ENCODE peak calls at places on chromosomes 3 and 15, in six cellular contexts. K is esophagus squamous epithelium; O is heart left ventricle; I is gastrocnemius medialis; R is body of pancreas; M is CD4-positive, alpha-beta T cell. V is an unnamed sample.

GRCh38 chr15:70479056-70479455 is 284.3 kb downstream of the UACA start:
- DNase-seq in I (no peak), O (no peak), R (no peak), M (no peak), K (no peak), V (no peak)

GRCh38 chr3:132378846-132379245 is 38.5 kb upstream of the DNAJC13 start:
- DNase-seq in I (no peak), K (no peak), M (no peak), R (no peak), O (no peak), V (no peak)

GRCh38 chr3:50153782-50154475 is 1.2 kb upstream of the SEMA3F start:
- DNase-seq in I (no peak), K (no peak), M (no peak), O (no peak), R (no peak), V (no peak)

GRCh38 chr15:37291920-37292319 is 191.6 kb upstream of the MEIS2 start:
- DNase-seq in R (no peak), I (no peak), O (no peak), M (no peak), K (no peak), V (no peak)

GRCh38 chr3:81716870-81717509 is 44.5 kb downstream of the GBE1 start:
- DNase-seq in K (no peak), O (peak), M (no peak), I (peak), R (peak), V (no peak)

GRCh38 chr15:90883526-90883931 is 775 bp upstream of the FES start:
- DNase-seq in R (no peak), M (no peak), K (no peak), I (peak), O (no peak), V (no peak)

GRCh38 chr3:126941721-126942270 is 41.1 kb upstream of the PLXNA1 start:
- DNase-seq in O (no peak), I (no peak), K (no peak), M (no peak), R (no peak), V (no peak)

GRCh38 chr3:186107148-186108105 is 1.5 kb downstream of the ETV5 start:
- DNase-seq in K (peak), O (peak), R (peak), I (peak), M (peak), V (peak)

GRCh38 chr3:34019158-34019557 is 220.7 kb downstream of the PDCD6IP start:
- DNase-seq in I (no peak), O (no peak), K (no peak), M (no peak), R (no peak), V (no peak)

GRCh38 chr15:82110144-82110543 is 64.3 kb upstream of the MEX3B start:
- DNase-seq in O (no peak), R (no peak), I (no peak), K (no peak), M (no peak), V (no peak)

GRCh38 chr15:31488437-31489204 is 162.0 kb downstream of the KLF13 start:
- DNase-seq in M (no peak), R (peak), K (no peak), O (peak), I (peak), V (peak)

GRCh38 chr3:28700728-28701127 is 352.1 kb upstream of the AZI2 start:
- DNase-seq in I (no peak), M (no peak), K (no peak), R (no peak), O (no peak), V (no peak)

GRCh38 chr3:183533410-183534132 is 21.9 kb downstream of the KLHL6 start:
- DNase-seq in I (no peak), K (no peak), R (no peak), O (no peak), M (no peak), V (no peak)

GRCh38 chr3:194575484-194576210 is 57.6 kb downstream of the TMEM44 start:
- DNase-seq in M (no peak), K (no peak), R (no peak), O (no peak), I (peak), V (no peak)

GRCh38 chr15:27827336-27827735 is 271.8 kb downstream of the OCA2 start:
- DNase-seq in R (no peak), O (no peak), I (no peak), K (no peak), M (no peak), V (no peak)

GRCh38 chr3:183699238-183699947 is 1.8 kb downstream of the YEATS2 start:
- DNase-seq in K (no peak), O (no peak), M (no peak), R (no peak), I (no peak), V (no peak)

GRCh38 chr15:40702077-40702476 is 7.1 kb downstream of the RAD51 start:
- DNase-seq in R (no peak), I (no peak), M (no peak), O (no peak), K (no peak), V (no peak)

GRCh38 chr3:189727898-189728297 is 96.7 kb downstream of the TP63 start:
- DNase-seq in R (no peak), O (no peak), K (no peak), I (no peak), M (no peak), V (no peak)

GRCh38 chr3:30704931-30705890 is 98.8 kb downstream of the TGFBR2 start:
- DNase-seq in M (no peak), O (no peak), R (no peak), K (no peak), I (no peak), V (no peak)

GRCh38 chr15:58701376-58701775 is 48.1 kb downstream of the ADAM10 start:
- DNase-seq in I (no peak), R (no peak), O (no peak), K (no peak), M (no peak), V (no peak)

GRCh38 chr3:73379465-73379864 is 245.3 kb downstream of the PDZRN3 start:
- DNase-seq in K (no peak), O (no peak), I (no peak), M (no peak), R (no peak), V (no peak)

GRCh38 chr3:67688231-67688630 is 33.8 kb upstream of the SUCLG2 start:
- DNase-seq in M (no peak), R (no peak), O (no peak), I (no peak), K (no peak), V (no peak)

GRCh38 chr3:155362808-155363689 is 69.6 kb upstream of the STRIT1 start:
- DNase-seq in I (no peak), M (no peak), R (no peak), K (no peak), O (no peak), V (no peak)

GRCh38 chr3:9883676-9884554 is 3.9 kb upstream of the CIDEC start:
- DNase-seq in I (no peak), O (no peak), R (no peak), K (no peak), M (no peak), V (no peak)

GRCh38 chr15:88497109-88497761 is 29.7 kb downstream of the MRPS11 start:
- DNase-seq in R (no peak), K (no peak), O (peak), I (no peak), M (no peak), V (no peak)

GRCh38 chr3:4466783-4467521 is at the start of gene SUMF1:
- DNase-seq in O (peak), R (peak), M (peak), I (peak), K (peak), V (peak)

GRCh38 chr15:91561371-91562100 is 292.0 kb upstream of the SLCO3A1 start:
- DNase-seq in R (no peak), M (no peak), O (peak), K (no peak), I (peak), V (no peak)

GRCh38 chr15:97482521-97482920 is 478.0 kb upstream of the ARRDC4 start:
- DNase-seq in K (no peak), O (no peak), I (no peak), M (no peak), R (no peak), V (no peak)

GRCh38 chr3:80087769-80088168 is 320.0 kb upstream of the ROBO1 start:
- DNase-seq in R (no peak), K (no peak), O (no peak), I (no peak), M (no peak), V (no peak)

GRCh38 chr3:58526124-58526957 is 10.6 kb downstream of the ACOX2 start:
- DNase-seq in M (no peak), O (no peak), R (no peak), K (no peak), I (no peak), V (no peak)

GRCh38 chr3:177597325-177598109 is 400.2 kb upstream of the TBL1XR1 start:
- DNase-seq in I (peak), K (no peak), O (peak), M (peak), R (peak), V (peak)

GRCh38 chr3:115147329-115148141 is 447 bp upstream of the ZBTB20 start:
- DNase-seq in R (peak), K (peak), M (peak), O (peak), I (peak), V (peak)

GRCh38 chr3:12235691-12236090 is 53.2 kb upstream of the PPARG start:
- DNase-seq in K (no peak), R (no peak), I (no peak), M (no peak), O (no peak), V (no peak)
- H3K27ac ChIP-seq in K (peak), R (no peak), I (no peak), M (no peak), O (no peak), V (no peak)

DNA sequence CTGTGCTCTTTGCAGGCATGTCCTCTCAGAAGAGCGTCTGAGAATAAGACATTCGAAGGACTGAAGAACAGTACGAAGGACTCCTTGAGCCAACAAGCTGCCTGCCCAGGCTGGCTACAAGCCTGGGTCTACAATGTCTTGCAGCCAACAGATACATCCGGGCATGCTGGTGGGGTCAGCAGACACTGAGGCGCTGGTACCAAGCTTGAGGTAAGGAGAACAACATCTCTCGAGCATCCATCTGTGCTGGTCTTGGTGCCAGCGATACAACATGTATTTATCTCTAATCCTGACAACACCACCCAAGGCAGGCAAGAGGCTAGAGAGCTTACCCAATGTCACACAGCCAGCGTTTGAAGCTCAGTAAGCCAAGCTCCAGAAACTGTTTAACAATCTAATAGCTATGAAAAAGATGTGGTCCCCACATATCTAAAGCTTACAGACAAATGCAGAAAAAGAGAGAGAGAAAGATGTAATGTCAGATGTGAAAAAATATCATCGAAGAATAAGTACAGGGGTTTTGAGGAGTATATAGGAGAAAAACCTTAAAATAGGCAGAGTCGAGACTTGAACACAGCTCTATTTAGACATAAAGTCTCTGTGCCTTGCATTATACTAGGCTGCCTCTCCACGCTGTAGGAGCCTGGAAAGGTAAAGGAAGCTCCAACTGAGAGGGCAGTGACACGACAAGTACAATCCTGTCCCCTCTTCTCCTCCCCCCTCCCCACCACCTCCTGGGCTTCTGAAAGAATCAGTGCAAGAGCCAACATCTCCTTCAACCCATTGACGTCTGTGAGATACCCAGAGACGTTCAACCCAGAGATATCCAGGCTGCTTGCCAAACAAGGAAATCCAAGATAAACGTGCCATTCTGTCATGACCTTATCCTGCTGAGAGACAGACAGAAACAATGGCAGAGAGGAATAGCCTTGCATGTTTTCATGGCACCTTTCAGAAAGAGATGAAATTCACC is 39.4 kb downstream of the WWTR1 start:
- DNase-seq in M (no peak), O (peak), I (no peak), R (no peak), K (no peak), V (peak)
- H3K27ac ChIP-seq in M (no peak), O (peak), I (peak), R (no peak), K (peak), V (no peak)

GRCh38 chr3:43152649-43153048 is 46.8 kb upstream of the POMGNT2 start:
- DNase-seq in K (no peak), O (no peak), M (no peak), I (no peak), R (no peak), V (no peak)
- H3K27ac ChIP-seq in K (peak), O (no peak), M (no peak), I (no peak), R (no peak), V (no peak)

DNA sequence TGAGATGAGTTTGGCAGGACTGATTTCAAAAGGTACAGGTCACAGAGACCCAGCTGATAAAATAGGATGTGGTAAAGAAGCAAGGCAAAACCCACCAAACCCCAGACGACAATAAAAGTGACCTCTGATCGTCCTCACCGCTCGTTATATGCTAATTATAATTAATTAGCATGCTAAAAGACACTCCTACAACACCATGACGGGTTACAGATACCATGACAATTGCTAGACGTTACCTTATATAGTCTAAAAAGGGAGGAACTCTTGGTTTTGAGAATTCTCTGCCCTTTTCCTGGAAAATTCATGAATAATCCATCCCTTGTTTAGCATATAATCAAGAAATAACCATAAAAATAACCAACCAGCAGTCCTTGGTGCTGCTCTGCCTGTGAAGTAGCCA is 74.7 kb upstream of the MB21D2 start:
- DNase-seq in R (no peak), I (no peak), O (no peak), K (no peak), M (no peak), V (no peak)
- H3K27ac ChIP-seq in R (no peak), I (no peak), O (no peak), K (no peak), M (no peak), V (no peak)

GRCh38 chr3:64685800-64686445 is 1.9 kb downstream of the ADAMTS9 start:
- DNase-seq in O (peak), I (peak), K (no peak), M (no peak), R (peak), V (peak)
- H3K27ac ChIP-seq in O (peak), I (peak), K (peak), M (no peak), R (peak), V (peak)

DNA sequence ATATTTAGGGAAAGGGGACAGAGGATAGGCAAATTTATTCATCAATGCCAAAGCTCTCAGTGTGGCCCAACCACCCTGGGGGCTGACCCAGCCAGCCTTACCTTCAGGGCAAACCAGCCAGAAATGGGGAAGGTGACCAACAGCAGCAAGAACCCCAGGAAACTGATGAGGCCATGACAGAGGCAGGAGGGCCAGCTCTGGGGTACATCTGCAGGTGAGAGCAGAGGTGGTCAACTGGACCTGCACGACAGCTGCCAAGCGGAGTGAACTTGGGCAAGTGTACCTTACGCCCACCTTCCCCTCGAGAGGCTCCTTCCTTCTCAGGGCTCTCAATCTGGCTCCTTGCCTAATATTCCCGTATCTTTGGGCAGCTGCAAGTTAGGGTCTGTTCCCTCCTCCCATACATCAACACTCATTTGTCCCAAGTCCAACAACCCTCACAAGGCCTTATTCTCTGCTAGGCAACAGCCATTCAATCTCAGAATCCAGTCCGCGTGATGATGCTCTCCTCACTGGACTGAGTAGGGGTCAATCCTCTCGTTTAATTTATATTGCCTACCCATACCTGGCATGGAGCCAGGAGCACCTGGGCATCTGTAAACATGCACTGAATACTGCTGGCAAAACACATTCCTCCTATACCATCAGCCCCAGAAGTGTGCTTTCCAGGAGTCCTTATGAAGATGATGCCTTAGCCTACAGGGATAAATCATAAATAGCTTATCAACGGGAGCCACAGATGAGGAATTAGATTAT is 1.7 kb downstream of the STOML1 start:
- DNase-seq in M (no peak), O (no peak), K (no peak), I (no peak), R (no peak), V (no peak)
- H3K27ac ChIP-seq in M (no peak), O (peak), K (peak), I (peak), R (no peak), V (peak)

GRCh38 chr15:50908209-50909043 is at the start of gene AP4E1:
- DNase-seq in K (peak), I (peak), R (peak), O (peak), M (peak), V (peak)

GRCh38 chr15:50907866-50908208 is 646 bp upstream of the AP4E1 start:
- DNase-seq in I (peak), R (peak), M (peak), K (no peak), O (no peak), V (peak)

GRCh38 chr15:50909044-50909342 is 510 bp downstream of the AP4E1 start:
- DNase-seq in K (no peak), O (no peak), M (no peak), R (no peak), I (no peak), V (no peak)

GRCh38 chr15:50906954-50907865 is 1.3 kb upstream of the AP4E1 start:
- DNase-seq in O (no peak), M (peak), R (no peak), I (no peak), K (peak), V (no peak)

GRCh38 chr15:50905055-50905454 is 3.4 kb upstream of the AP4E1 start:
- DNase-seq in O (no peak), M (no peak), I (no peak), R (no peak), K (no peak), V (no peak)
- H3K27ac ChIP-seq in O (no peak), M (no peak), I (no peak), R (no peak), K (no peak), V (no peak)